ENCODE peak calls at places on chromosomes 16 and 17, in ten cellular contexts. J, E, I, O, U, W, S, G, Y and B are unnamed samples.

GRCh38 chr17:44933824-44934744 is 13.5 kb downstream of the KIF18B start:
- DNase-seq in J (no peak), E (no peak), I (no peak), O (peak), U (no peak), W (no peak), S (peak), G (peak), Y (no peak), B (no peak)

GRCh38 chr16:6916946-6917345 is 415.7 kb upstream of the RBFOX1 start:
- DNase-seq in J (no peak), E (no peak), I (no peak), O (no peak), U (no peak), W (no peak), S (no peak), G (no peak), Y (no peak), B (no peak)

GRCh38 chr16:85512716-85513115 is 100.4 kb upstream of the GSE1 start:
- DNase-seq in J (no peak), E (no peak), I (no peak), O (no peak), U (no peak), W (no peak), S (no peak), G (no peak), Y (no peak), B (no peak)

GRCh38 chr17:48047113-48047740 is 932 bp upstream of the NFE2L1 start:
- DNase-seq in J (no peak), E (no peak), I (no peak), O (no peak), U (no peak), W (no peak), S (no peak), G (no peak), Y (no peak), B (no peak)

GRCh38 chr16:23236983-23237382 is 54.4 kb downstream of the SCNN1G start:
- DNase-seq in J (no peak), E (no peak), I (no peak), O (no peak), U (no peak), W (no peak), S (no peak), G (no peak), Y (no peak), B (no peak)

GRCh38 chr16:53220585-53220984 is 165.8 kb downstream of the CHD9 start:
- DNase-seq in J (peak), E (no peak), I (no peak), O (no peak), U (no peak), W (no peak), S (no peak), G (no peak), Y (peak), B (no peak)

GRCh38 chr17:48472485-48473281 is 42.7 kb upstream of the SKAP1 start:
- DNase-seq in J (no peak), E (no peak), I (no peak), O (no peak), U (no peak), W (peak), S (peak), G (no peak), Y (no peak), B (no peak)

GRCh38 chr17:45320931-45321461 is 4.2 kb upstream of the MAP3K14 start:
- DNase-seq in J (peak), E (no peak), I (no peak), O (no peak), U (no peak), W (peak), S (peak), G (no peak), Y (no peak), B (peak)

GRCh38 chr17:4597975-4598374 is 13.6 kb downstream of the SMTNL2 start:
- DNase-seq in J (no peak), E (no peak), I (no peak), O (no peak), U (no peak), W (no peak), S (peak), G (no peak), Y (no peak), B (no peak)

GRCh38 chr17:77375917-77376651 is 235.3 kb downstream of the SEC14L1 start:
- DNase-seq in J (no peak), E (no peak), I (no peak), O (no peak), U (no peak), W (peak), S (no peak), G (peak), Y (no peak), B (peak)

GRCh38 chr17:879546-879945 is 97.4 kb downstream of the MRM3 start:
- DNase-seq in J (no peak), E (peak), I (peak), O (peak), U (peak), W (no peak), S (peak), G (peak), Y (peak), B (peak)

GRCh38 chr16:9151597-9151996 is 60.2 kb downstream of the HAPSTR1 start:
- DNase-seq in J (no peak), E (no peak), I (no peak), O (no peak), U (no peak), W (peak), S (no peak), G (no peak), Y (no peak), B (no peak)

GRCh38 chr16:80889779-80890359 is 85.5 kb upstream of the CDYL2 start:
- DNase-seq in J (no peak), E (no peak), I (no peak), O (no peak), U (no peak), W (no peak), S (no peak), G (no peak), Y (no peak), B (no peak)

GRCh38 chr16:17476414-17477259 is 5.9 kb upstream of the XYLT1 start:
- DNase-seq in J (no peak), E (peak), I (peak), O (no peak), U (no peak), W (peak), S (no peak), G (no peak), Y (no peak), B (peak)

GRCh38 chr17:35117984-35118383 is 1.7 kb downstream of the RAD51D start:
- DNase-seq in J (no peak), E (no peak), I (no peak), O (no peak), U (no peak), W (no peak), S (no peak), G (no peak), Y (no peak), B (peak)

GRCh38 chr16:24524855-24525652 is 14.3 kb upstream of the RBBP6 start:
- DNase-seq in J (no peak), E (no peak), I (no peak), O (no peak), U (no peak), W (no peak), S (no peak), G (no peak), Y (no peak), B (no peak)

GRCh38 chr17:16374129-16374528 is 6.8 kb upstream of the UBB start:
- DNase-seq in J (peak), E (no peak), I (no peak), O (no peak), U (no peak), W (no peak), S (no peak), G (no peak), Y (no peak), B (no peak)

GRCh38 chr16:82639666-82640336 is 13.0 kb downstream of the CDH13 start:
- DNase-seq in J (no peak), E (no peak), I (peak), O (no peak), U (no peak), W (no peak), S (no peak), G (no peak), Y (peak), B (no peak)

GRCh38 chr16:87238371-87238715 is 78.8 kb downstream of the C16orf95 start:
- DNase-seq in J (no peak), E (peak), I (no peak), O (no peak), U (no peak), W (no peak), S (no peak), G (peak), Y (no peak), B (no peak)

GRCh38 chr17:81250286-81251090 is 11.4 kb downstream of the NDUFAF8 start:
- DNase-seq in J (no peak), E (no peak), I (no peak), O (no peak), U (no peak), W (no peak), S (peak), G (no peak), Y (no peak), B (no peak)

GRCh38 chr16:75311383-75311938 is 60.0 kb upstream of the BCAR1 start:
- DNase-seq in J (no peak), E (no peak), I (no peak), O (no peak), U (no peak), W (no peak), S (no peak), G (no peak), Y (no peak), B (no peak)

GRCh38 chr17:56824503-56824902 is 9.2 kb downstream of the C17orf67 start:
- DNase-seq in J (peak), E (no peak), I (no peak), O (no peak), U (no peak), W (no peak), S (no peak), G (no peak), Y (no peak), B (no peak)

GRCh38 chr16:27322858-27323780 is 9.3 kb downstream of the IL4R start:
- DNase-seq in J (no peak), E (no peak), I (no peak), O (no peak), U (no peak), W (no peak), S (peak), G (peak), Y (no peak), B (no peak)

GRCh38 chr17:49551221-49552069 is 24.2 kb upstream of the NXPH3 start:
- DNase-seq in J (no peak), E (peak), I (no peak), O (no peak), U (no peak), W (no peak), S (no peak), G (no peak), Y (no peak), B (peak)

GRCh38 chr17:18033442-18034099 is 5.4 kb downstream of the ATPAF2 start:
- DNase-seq in J (peak), E (peak), I (peak), O (no peak), U (no peak), W (peak), S (no peak), G (peak), Y (peak), B (peak)

GRCh38 chr16:180101-180920 is at the start of gene HBQ1:
- DNase-seq in J (no peak), E (no peak), I (peak), O (no peak), U (no peak), W (no peak), S (peak), G (no peak), Y (no peak), B (peak)

GRCh38 chr17:59765038-59765437 is 57.6 kb downstream of the VMP1 start:
- DNase-seq in J (no peak), E (no peak), I (no peak), O (no peak), U (no peak), W (no peak), S (no peak), G (no peak), Y (no peak), B (no peak)

GRCh38 chr17:75756451-75757085 is 8.4 kb downstream of the GALK1 start:
- DNase-seq in J (no peak), E (no peak), I (no peak), O (no peak), U (no peak), W (no peak), S (peak), G (peak), Y (no peak), B (no peak)

GRCh38 chr17:75755990-75756389 is 9.0 kb downstream of the GALK1 start:
- DNase-seq in J (no peak), E (no peak), I (no peak), O (no peak), U (no peak), W (no peak), S (no peak), G (peak), Y (no peak), B (no peak)

GRCh38 chr17:75759457-75759856 is 5.5 kb downstream of the GALK1 start:
- DNase-seq in J (no peak), E (no peak), I (no peak), O (no peak), U (no peak), W (no peak), S (peak), G (no peak), Y (peak), B (no peak)

GRCh38 chr17:75757086-75757681 is 7.8 kb downstream of the GALK1 start:
- DNase-seq in J (no peak), E (no peak), I (no peak), O (no peak), U (no peak), W (no peak), S (peak), G (peak), Y (no peak), B (no peak)

DNA sequence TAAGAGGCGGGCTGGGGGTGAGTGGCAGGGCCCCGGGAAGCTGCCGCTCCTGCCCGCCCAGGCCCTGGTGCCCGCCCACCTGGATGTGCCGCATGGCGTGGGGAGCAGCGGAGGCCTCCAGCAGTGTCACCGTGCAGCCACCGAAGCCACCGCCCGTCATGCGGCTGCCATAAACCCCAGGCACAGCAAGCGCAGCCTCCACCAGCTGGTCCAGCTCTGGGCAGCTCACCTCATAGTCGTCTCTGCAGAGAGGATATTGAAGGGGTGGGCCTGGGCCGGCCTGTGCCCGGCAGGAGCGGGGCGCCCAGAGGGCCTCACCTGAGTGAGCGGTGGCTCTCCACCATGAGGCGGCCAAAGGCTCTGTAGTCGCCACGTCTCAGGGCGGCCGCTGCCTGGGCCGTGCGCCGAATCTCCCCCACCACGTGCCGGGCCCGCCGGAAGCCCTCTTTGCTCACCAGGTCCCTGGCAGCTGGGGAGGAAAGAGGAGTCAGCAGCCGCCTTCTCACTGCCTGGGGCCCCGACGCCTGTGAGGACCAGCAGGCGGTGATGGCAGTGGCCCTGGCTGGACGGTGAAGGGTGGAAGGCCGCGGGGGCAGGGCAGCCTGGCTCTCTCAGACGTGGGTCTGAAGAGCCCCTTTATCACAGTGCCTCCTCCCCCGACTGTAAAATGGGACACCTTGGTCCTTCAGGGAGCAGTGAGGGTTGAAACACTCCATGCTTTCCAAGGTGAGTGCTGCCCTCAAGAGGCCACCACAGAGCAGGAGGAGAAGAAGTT is 6.7 kb downstream of the GALK1 start:
- DNase-seq in J (no peak), E (no peak), I (no peak), O (no peak), U (no peak), W (no peak), S (peak), G (no peak), Y (no peak), B (no peak)
- TF ChIP-seq CTCF in J (peak), E (no peak), I (no peak), O (no peak), U (no peak), W (peak), S (no peak), G (no peak), Y (no peak), B (peak)

GRCh38 chr17:6654816-6655731 is 3.5 kb downstream of the C17orf100 start:
- DNase-seq in J (no peak), E (no peak), I (no peak), O (no peak), U (no peak), W (no peak), S (peak), G (no peak), Y (no peak), B (no peak)
- TF ChIP-seq CTCF in J (no peak), E (no peak), I (no peak), O (no peak), U (no peak), W (no peak), S (no peak), G (no peak), Y (no peak), B (no peak)

GRCh38 chr16:49513040-49513439 is 139.4 kb downstream of the C16orf78 start:
- DNase-seq in J (no peak), E (no peak), I (no peak), O (no peak), U (no peak), W (no peak), S (peak), G (no peak), Y (no peak), B (peak)
- TF ChIP-seq CTCF in J (no peak), E (no peak), I (peak), O (no peak), U (no peak), W (no peak), S (no peak), G (no peak), Y (peak), B (peak)

GRCh38 chr16:71547168-71547567 is 20.9 kb downstream of the CHST4 start:
- DNase-seq in J (no peak), E (no peak), I (no peak), O (no peak), U (no peak), W (no peak), S (no peak), G (no peak), Y (no peak), B (no peak)

GRCh38 chr16:71536752-71537499 is 10.7 kb downstream of the CHST4 start:
- DNase-seq in J (no peak), E (peak), I (no peak), O (no peak), U (no peak), W (no peak), S (peak), G (no peak), Y (no peak), B (no peak)

GRCh38 chr16:71537643-71538042 is 11.4 kb downstream of the CHST4 start:
- DNase-seq in J (peak), E (no peak), I (peak), O (no peak), U (no peak), W (peak), S (peak), G (no peak), Y (no peak), B (peak)

GRCh38 chr16:71542377-71542776 is 16.2 kb downstream of the CHST4 start:
- DNase-seq in J (no peak), E (no peak), I (peak), O (no peak), U (no peak), W (no peak), S (no peak), G (no peak), Y (peak), B (no peak)
- TF ChIP-seq CTCF in J (peak), E (no peak), I (peak), O (no peak), U (peak), W (peak), S (peak), G (no peak), Y (peak), B (peak)

GRCh38 chr17:57834146-57834741 is 15.6 kb downstream of the MRPS23 start:
- DNase-seq in J (no peak), E (no peak), I (no peak), O (peak), U (no peak), W (no peak), S (peak), G (peak), Y (no peak), B (no peak)
- TF ChIP-seq CTCF in J (peak), E (no peak), I (no peak), O (no peak), U (no peak), W (peak), S (peak), G (no peak), Y (no peak), B (no peak)